ENCODE peak calls at places on chromosome 17, in four cellular contexts. One of them, this sample, is unnamed.

GRCh38 chr17:10072556-10072955 is 125.8 kb downstream of the GAS7 start:
- DNase-seq in frontal cortex: no peak
- DNase-seq in COR-L47: no peak
- DNase-seq in naive thymus-derived CD8-positive, alpha-beta T cell: no peak
- DNase-seq in this sample: no peak

GRCh38 chr17:38868095-38868967 is 1.5 kb upstream of the LASP1 start:
- DNase-seq in frontal cortex: no peak
- DNase-seq in COR-L47: no peak
- DNase-seq in naive thymus-derived CD8-positive, alpha-beta T cell: no peak
- DNase-seq in this sample: peak

GRCh38 chr17:75832164-75832651 is 12.0 kb downstream of the UNC13D start:
- DNase-seq in COR-L47: no peak
- DNase-seq in naive thymus-derived CD8-positive, alpha-beta T cell: no peak
- DNase-seq in frontal cortex: no peak
- DNase-seq in this sample: no peak

GRCh38 chr17:19933633-19934032 is 44.0 kb downstream of the AKAP10 start:
- DNase-seq in COR-L47: no peak
- DNase-seq in naive thymus-derived CD8-positive, alpha-beta T cell: no peak
- DNase-seq in frontal cortex: no peak
- DNase-seq in this sample: no peak

GRCh38 chr17:80858301-80859003 is 133.2 kb upstream of the CHMP6 start:
- DNase-seq in COR-L47: no peak
- DNase-seq in naive thymus-derived CD8-positive, alpha-beta T cell: no peak
- DNase-seq in frontal cortex: no peak
- DNase-seq in this sample: no peak

GRCh38 chr17:45782889-45783592 is 1.1 kb upstream of the CRHR1 start:
- DNase-seq in COR-L47: no peak
- DNase-seq in naive thymus-derived CD8-positive, alpha-beta T cell: peak
- DNase-seq in frontal cortex: peak
- DNase-seq in this sample: no peak

GRCh38 chr17:1878419-1879121 is 48.8 kb downstream of the RPA1 start:
- DNase-seq in COR-L47: no peak
- DNase-seq in naive thymus-derived CD8-positive, alpha-beta T cell: no peak
- DNase-seq in frontal cortex: no peak
- DNase-seq in this sample: no peak

GRCh38 chr17:57499648-57500049 is 243.3 kb downstream of the MSI2 start:
- DNase-seq in frontal cortex: no peak
- DNase-seq in naive thymus-derived CD8-positive, alpha-beta T cell: no peak
- DNase-seq in COR-L47: no peak
- DNase-seq in this sample: no peak

GRCh38 chr17:51056813-51057510 is 63.7 kb downstream of the SPAG9 start:
- DNase-seq in COR-L47: peak
- DNase-seq in frontal cortex: peak
- DNase-seq in naive thymus-derived CD8-positive, alpha-beta T cell: peak
- DNase-seq in this sample: peak

GRCh38 chr17:60631119-60631518 is 31.1 kb downstream of the PPM1D start:
- DNase-seq in COR-L47: no peak
- DNase-seq in naive thymus-derived CD8-positive, alpha-beta T cell: no peak
- DNase-seq in frontal cortex: no peak
- DNase-seq in this sample: no peak

GRCh38 chr17:42249681-42250446 is 26.3 kb downstream of the STAT5B start:
- DNase-seq in naive thymus-derived CD8-positive, alpha-beta T cell: peak
- DNase-seq in COR-L47: no peak
- DNase-seq in frontal cortex: no peak
- DNase-seq in this sample: no peak

GRCh38 chr17:49401971-49402491 is 12.7 kb downstream of the PHB1 start:
- DNase-seq in naive thymus-derived CD8-positive, alpha-beta T cell: no peak
- DNase-seq in COR-L47: no peak
- DNase-seq in frontal cortex: no peak
- DNase-seq in this sample: peak

GRCh38 chr17:44386182-44386525 is 3.3 kb downstream of the ITGA2B start:
- DNase-seq in naive thymus-derived CD8-positive, alpha-beta T cell: no peak
- DNase-seq in COR-L47: no peak
- DNase-seq in frontal cortex: no peak
- DNase-seq in this sample: no peak

GRCh38 chr17:14582996-14583395 is 282.1 kb downstream of the HS3ST3B1 start:
- DNase-seq in COR-L47: no peak
- DNase-seq in naive thymus-derived CD8-positive, alpha-beta T cell: no peak
- DNase-seq in frontal cortex: no peak
- DNase-seq in this sample: no peak

GRCh38 chr17:35080536-35080935 is 17.0 kb upstream of the RFFL start:
- DNase-seq in naive thymus-derived CD8-positive, alpha-beta T cell: no peak
- DNase-seq in COR-L47: no peak
- DNase-seq in frontal cortex: no peak
- DNase-seq in this sample: no peak

GRCh38 chr17:40956401-40957254 is 10.1 kb downstream of the KRT39 start:
- DNase-seq in naive thymus-derived CD8-positive, alpha-beta T cell: no peak
- DNase-seq in COR-L47: no peak
- DNase-seq in frontal cortex: no peak
- DNase-seq in this sample: no peak

GRCh38 chr17:58010067-58010799 is 3.2 kb upstream of the SRSF1 start:
- DNase-seq in frontal cortex: no peak
- DNase-seq in naive thymus-derived CD8-positive, alpha-beta T cell: no peak
- DNase-seq in COR-L47: no peak
- DNase-seq in this sample: no peak

GRCh38 chr17:80187493-80187892 is 17.7 kb downstream of the CARD14 start:
- DNase-seq in naive thymus-derived CD8-positive, alpha-beta T cell: no peak
- DNase-seq in COR-L47: no peak
- DNase-seq in frontal cortex: no peak
- DNase-seq in this sample: no peak

GRCh38 chr17:81160747-81161453 is 4.4 kb upstream of the PVALEF start:
- DNase-seq in naive thymus-derived CD8-positive, alpha-beta T cell: no peak
- DNase-seq in frontal cortex: no peak
- DNase-seq in COR-L47: no peak
- DNase-seq in this sample: no peak

GRCh38 chr17:70608957-70609356 is 439.6 kb downstream of the KCNJ2 start:
- DNase-seq in naive thymus-derived CD8-positive, alpha-beta T cell: no peak
- DNase-seq in COR-L47: no peak
- DNase-seq in frontal cortex: no peak
- DNase-seq in this sample: peak

GRCh38 chr17:83062011-83062817 is 17.2 kb upstream of the METRNL start:
- DNase-seq in frontal cortex: no peak
- DNase-seq in COR-L47: no peak
- DNase-seq in naive thymus-derived CD8-positive, alpha-beta T cell: peak
- DNase-seq in this sample: no peak

GRCh38 chr17:1769826-1770477 is 8.1 kb downstream of the SERPINF1 start:
- DNase-seq in naive thymus-derived CD8-positive, alpha-beta T cell: no peak
- DNase-seq in COR-L47: no peak
- DNase-seq in frontal cortex: no peak
- DNase-seq in this sample: no peak

GRCh38 chr17:43545383-43545632 is 832 bp downstream of the ETV4 start:
- DNase-seq in naive thymus-derived CD8-positive, alpha-beta T cell: peak
- DNase-seq in frontal cortex: peak
- DNase-seq in COR-L47: no peak
- DNase-seq in this sample: no peak

GRCh38 chr17:6269474-6269873 is 165.4 kb downstream of the AIPL1 start:
- DNase-seq in COR-L47: no peak
- DNase-seq in frontal cortex: no peak
- DNase-seq in naive thymus-derived CD8-positive, alpha-beta T cell: no peak
- DNase-seq in this sample: peak

GRCh38 chr17:14245002-14245401 is 8.3 kb upstream of the CDRT15 start:
- DNase-seq in COR-L47: no peak
- DNase-seq in naive thymus-derived CD8-positive, alpha-beta T cell: no peak
- DNase-seq in frontal cortex: no peak
- DNase-seq in this sample: no peak

GRCh38 chr17:42197564-42198156 is 3.4 kb upstream of the GHDC start:
- DNase-seq in naive thymus-derived CD8-positive, alpha-beta T cell: no peak
- DNase-seq in COR-L47: no peak
- DNase-seq in frontal cortex: no peak
- DNase-seq in this sample: no peak

GRCh38 chr17:27559506-27559931 is 71.5 kb upstream of the LGALS9 start:
- DNase-seq in COR-L47: no peak
- DNase-seq in naive thymus-derived CD8-positive, alpha-beta T cell: no peak
- DNase-seq in frontal cortex: no peak
- DNase-seq in this sample: no peak

GRCh38 chr17:49548506-49549310 is 27.0 kb upstream of the NXPH3 start:
- DNase-seq in COR-L47: no peak
- DNase-seq in naive thymus-derived CD8-positive, alpha-beta T cell: no peak
- DNase-seq in frontal cortex: peak
- DNase-seq in this sample: no peak

GRCh38 chr17:39484178-39484577 is 22.9 kb downstream of the CDK12 start:
- DNase-seq in frontal cortex: no peak
- DNase-seq in naive thymus-derived CD8-positive, alpha-beta T cell: no peak
- DNase-seq in COR-L47: no peak
- DNase-seq in this sample: no peak

GRCh38 chr17:78137392-78138203 is 7.0 kb downstream of the TMC8 start:
- DNase-seq in COR-L47: no peak
- DNase-seq in naive thymus-derived CD8-positive, alpha-beta T cell: no peak
- DNase-seq in frontal cortex: no peak
- DNase-seq in this sample: no peak

This sample was measured in pons.